ENCODE peak calls at places on chromosomes 12 and 14, in five cellular contexts. V is tibial artery; C is KG1; T is EL; I is activated CD4-positive, CD25-positive, alpha-beta regulatory T cell. X is an unnamed sample.

GRCh38 chr12:119512772-119513497 is 80.6 kb upstream of the TMEM233 start:
- DNase-seq in V (no peak), C (no peak), T (peak), I (no peak), X (no peak)

GRCh38 chr14:52033131-52033642 is 35.7 kb downstream of the NID2 start:
- DNase-seq in V (no peak), C (no peak), T (peak), I (no peak), X (no peak)

GRCh38 chr12:75759842-75760260 is 248.4 kb upstream of the KRR1 start:
- DNase-seq in V (no peak), C (no peak), T (peak), I (no peak), X (no peak)

GRCh38 chr14:83826838-83827237 is 1703.1 kb upstream of the FLRT2 start:
- DNase-seq in V (no peak), C (no peak), T (peak), I (no peak), X (no peak)

GRCh38 chr12:116697305-116698130 is 40.4 kb downstream of the SPRING1 start:
- DNase-seq in V (no peak), C (no peak), T (peak), I (no peak), X (no peak)

GRCh38 chr14:99742509-99743487 is 50.4 kb upstream of the EML1 start:
- DNase-seq in V (no peak), C (no peak), T (no peak), I (no peak), X (no peak)

GRCh38 chr12:991350-992278 is 591 bp downstream of the ERC1 start:
- DNase-seq in V (peak), C (no peak), T (peak), I (no peak), X (no peak)

GRCh38 chr14:55715889-55716288 is 135.9 kb downstream of the KTN1 start:
- DNase-seq in V (peak), C (no peak), T (peak), I (no peak), X (no peak)

GRCh38 chr12:4164591-4165558 is 108.7 kb upstream of the CCND2 start:
- DNase-seq in V (no peak), C (no peak), T (peak), I (peak), X (peak)

X was measured in activated B cell treated with CpG ODN at 0.5 μM for 24 hours.